ENCODE peak calls at places on chromosome 9, in nine cellular contexts. J is ELR; B is CD4-positive, CD25-positive, alpha-beta regulatory T cell; E is activated CD4-positive, alpha-beta T cell treated with anti-CD3 and anti-CD28 coated beads, Interleukin-2, amount 10 ng/mL, durations not matched to agents 24 days and 14 days; L is stimulated activated CD4-positive, alpha-beta T cell treated with anti-CD3 and anti-CD28 coated beads, Interleukin-1b, Interleukin-23, amount 100 ng/mL, for 24 hours; U is HEK293T; I is sciatic nerve; P is stromal cell of bone marrow; T is CD8-positive, alpha-beta T cell. V is an unnamed sample.

GRCh38 chr9:35605336-35606137 is 475 bp downstream of the TESK1 start:
- DNase-seq in J (peak; percentile 32), B (peak; percentile 25), E (peak; percentile 84), L (no peak), U (peak; percentile 61), I (no peak), P (no peak), T (peak; percentile 9), V (no peak)

GRCh38 chr9:77011973-77012817 is 7.3 kb upstream of the FOXB2 start:
- DNase-seq in J (peak; percentile 52), B (peak; percentile 18), E (peak; percentile 90), L (peak; percentile 49), U (peak; percentile 82), I (no peak), P (no peak), T (peak; percentile 8), V (peak; percentile 5)

GRCh38 chr9:72628191-72628590 is 106.8 kb downstream of the TMC1 start:
- DNase-seq in J (no peak), B (no peak), E (no peak), L (no peak), U (no peak), I (no peak), P (no peak), T (no peak), V (no peak)

GRCh38 chr9:92983984-92984589 is 36.8 kb downstream of the FGD3 start:
- DNase-seq in J (peak; percentile 28), B (no peak), E (peak; percentile 64), L (no peak), U (no peak), I (no peak), P (no peak), T (no peak), V (no peak)

GRCh38 chr9:132240860-132241482 is 79.1 kb downstream of the NTNG2 start:
- DNase-seq in J (peak; percentile 83), B (peak; percentile 99), E (peak; percentile 99), L (peak; percentile 94), U (peak; percentile 98), I (peak; percentile 99), P (peak; percentile 69), T (peak; percentile 98), V (peak; percentile 99)

GRCh38 chr9:254516-254915 is 39.9 kb downstream of the DOCK8 start:
- DNase-seq in J (no peak), B (no peak), E (peak; percentile 35), L (no peak), U (no peak), I (no peak), P (no peak), T (no peak), V (no peak)

GRCh38 chr9:19102631-19103345 is at the start of gene HAUS6:
- DNase-seq in J (peak; percentile 98), B (peak; percentile 91), E (peak; percentile 98), L (peak; percentile 68), U (peak; percentile 97), I (peak; percentile 96), P (peak; percentile 96), T (peak; percentile 92), V (peak; percentile 90)

GRCh38 chr9:98220911-98221310 is 28.5 kb upstream of the CORO2A start:
- DNase-seq in J (no peak), B (no peak), E (no peak), L (no peak), U (no peak), I (no peak), P (no peak), T (no peak), V (no peak)

GRCh38 chr9:29439961-29440360 is 1866.7 kb upstream of the C9orf72 start:
- DNase-seq in J (peak; percentile 39), B (no peak), E (no peak), L (no peak), U (no peak), I (no peak), P (peak; percentile 7), T (no peak), V (no peak)

GRCh38 chr9:128251701-128252100 is 24.1 kb downstream of the GOLGA2 start:
- DNase-seq in J (peak; percentile 68), B (no peak), E (no peak), L (no peak), U (no peak), I (no peak), P (no peak), T (no peak), V (no peak)

GRCh38 chr9:27212621-27213020 is 84.3 kb downstream of the EQTN start:
- DNase-seq in J (no peak), B (no peak), E (no peak), L (no peak), U (no peak), I (no peak), P (no peak), T (no peak), V (no peak)

GRCh38 chr9:121707477-121708424 is 56.3 kb downstream of the DAB2IP start:
- DNase-seq in J (peak; percentile 31), B (no peak), E (peak; percentile 79), L (no peak), U (no peak), I (no peak), P (no peak), T (no peak), V (no peak)

GRCh38 chr9:14906000-14906399 is 4.2 kb downstream of the FREM1 start:
- DNase-seq in J (no peak), B (no peak), E (no peak), L (no peak), U (no peak), I (no peak), P (no peak), T (no peak), V (no peak)

GRCh38 chr9:134208981-134209725 is 44.8 kb upstream of the RNU6ATAC start:
- DNase-seq in J (no peak), B (no peak), E (no peak), L (no peak), U (no peak), I (peak; percentile 45), P (no peak), T (no peak), V (no peak)

GRCh38 chr9:83013867-83014605 is 48.9 kb downstream of the RASEF start:
- DNase-seq in J (peak; percentile 89), B (no peak), E (no peak), L (no peak), U (no peak), I (no peak), P (peak; percentile 47), T (no peak), V (no peak)

GRCh38 chr9:37943329-37944265 is 39.7 kb upstream of the SLC25A51 start:
- DNase-seq in J (peak; percentile 93), B (no peak), E (no peak), L (no peak), U (no peak), I (no peak), P (peak; percentile 88), T (no peak), V (no peak)

GRCh38 chr9:90795084-90795483 is 6.5 kb upstream of the SYK start:
- DNase-seq in J (no peak), B (no peak), E (no peak), L (no peak), U (no peak), I (no peak), P (no peak), T (no peak), V (no peak)

GRCh38 chr9:108050894-108051293 is 561.3 kb upstream of the KLF4 start:
- DNase-seq in J (no peak), B (no peak), E (no peak), L (no peak), U (no peak), I (no peak), P (no peak), T (no peak), V (no peak)

GRCh38 chr9:81380960-81381359 is 308.4 kb downstream of the TLE1 start:
- DNase-seq in J (no peak), B (no peak), E (no peak), L (no peak), U (no peak), I (no peak), P (no peak), T (no peak), V (no peak)

GRCh38 chr9:12554636-12555035 is 138.5 kb upstream of the TYRP1 start:
- DNase-seq in J (peak; percentile 6), B (no peak), E (no peak), L (no peak), U (no peak), I (no peak), P (no peak), T (no peak), V (no peak)

GRCh38 chr9:135506327-135507103 is 6.0 kb downstream of the MRPS2 start:
- DNase-seq in J (no peak), B (no peak), E (no peak), L (no peak), U (no peak), I (no peak), P (no peak), T (no peak), V (no peak)

GRCh38 chr9:15403155-15403554 is 19.5 kb upstream of the SNAPC3 start:
- DNase-seq in J (peak; percentile 45), B (no peak), E (no peak), L (no peak), U (peak; percentile 33), I (no peak), P (no peak), T (no peak), V (no peak)

GRCh38 chr9:107648153-107648716 is 158.7 kb upstream of the KLF4 start:
- DNase-seq in J (no peak), B (no peak), E (no peak), L (no peak), U (no peak), I (no peak), P (peak; percentile 65), T (no peak), V (no peak)

GRCh38 chr9:82540175-82540574 is 522.8 kb downstream of the RASEF start:
- DNase-seq in J (no peak), B (no peak), E (no peak), L (no peak), U (no peak), I (no peak), P (no peak), T (no peak), V (no peak)

GRCh38 chr9:127561491-127562270 is 50.4 kb upstream of the STXBP1 start:
- DNase-seq in J (peak; percentile 100), B (no peak), E (no peak), L (no peak), U (no peak), I (peak; percentile 91), P (peak; percentile 98), T (no peak), V (no peak)

GRCh38 chr9:124964056-124964455 is 23.2 kb upstream of the GOLGA1 start:
- DNase-seq in J (no peak), B (no peak), E (peak; percentile 44), L (no peak), U (no peak), I (no peak), P (no peak), T (no peak), V (no peak)

GRCh38 chr9:12930906-12931305 is 156.1 kb downstream of the LURAP1L start:
- DNase-seq in J (peak; percentile 53), B (no peak), E (no peak), L (no peak), U (no peak), I (no peak), P (no peak), T (no peak), V (no peak)

GRCh38 chr9:129145841-129146292 is 32.2 kb downstream of the IER5L start:
- DNase-seq in J (peak; percentile 87), B (no peak), E (no peak), L (no peak), U (no peak), I (no peak), P (peak; percentile 90), T (no peak), V (no peak)

GRCh38 chr9:130372057-130372456 is 72.7 kb upstream of the ASS1 start:
- DNase-seq in J (no peak), B (no peak), E (no peak), L (no peak), U (no peak), I (no peak), P (no peak), T (no peak), V (no peak)

GRCh38 chr9:115262477-115262876 is 144.5 kb upstream of the TNC start:
- DNase-seq in J (peak; percentile 80), B (no peak), E (no peak), L (no peak), U (no peak), I (no peak), P (no peak), T (no peak), V (no peak)

GRCh38 chr9:109518621-109519335 is 20.7 kb upstream of the PTPN3 start:
- DNase-seq in J (no peak), B (no peak), E (no peak), L (no peak), U (no peak), I (no peak), P (no peak), T (no peak), V (no peak)

V was measured in activated gamma-delta T cell treated with anti-CD3 and anti-CD28 coated beads, Interleukin-2, amount 50 U/mL, for 16 hours.